ENCODE peak calls at places on chromosomes 3 and 15, in four cellular contexts. One of them, this sample, is unnamed.

GRCh38 chr3:106759686-106760085 is 617.6 kb upstream of the CCDC54 start:
- DNase-seq in GM12878: no peak
- DNase-seq in HepG2: no peak
- DNase-seq in K562: no peak
- DNase-seq in this sample: no peak

GRCh38 chr3:10155658-10156057 is 9.1 kb upstream of the IRAK2 start:
- DNase-seq in HepG2: no peak
- DNase-seq in GM12878: no peak
- DNase-seq in K562: no peak
- DNase-seq in this sample: no peak

GRCh38 chr15:62393196-62393595 is 228.1 kb upstream of the C2CD4B start:
- DNase-seq in GM12878: no peak
- DNase-seq in K562: no peak
- DNase-seq in HepG2: no peak
- DNase-seq in this sample: no peak

GRCh38 chr3:13650210-13651056 is 101.5 kb downstream of the FBLN2 start:
- DNase-seq in HepG2: peak
- DNase-seq in GM12878: no peak
- DNase-seq in K562: peak
- DNase-seq in this sample: peak

GRCh38 chr3:74847093-74847492 is 232.6 kb upstream of the CNTN3 start:
- DNase-seq in GM12878: no peak
- DNase-seq in K562: no peak
- DNase-seq in HepG2: no peak
- DNase-seq in this sample: no peak

GRCh38 chr15:89845305-89845893 is 30.7 kb upstream of the ANPEP start:
- DNase-seq in K562: no peak
- DNase-seq in GM12878: no peak
- DNase-seq in HepG2: peak
- DNase-seq in this sample: no peak

GRCh38 chr3:41726891-41727290 is 235.0 kb downstream of the ULK4 start:
- DNase-seq in K562: no peak
- DNase-seq in GM12878: no peak
- DNase-seq in HepG2: no peak
- DNase-seq in this sample: no peak

GRCh38 chr3:43785551-43785950 is 94.8 kb downstream of the ABHD5 start:
- DNase-seq in K562: no peak
- DNase-seq in GM12878: no peak
- DNase-seq in HepG2: no peak
- DNase-seq in this sample: no peak

GRCh38 chr3:135915206-135915605 is 50.3 kb upstream of the PPP2R3A start:
- DNase-seq in HepG2: no peak
- DNase-seq in K562: peak
- DNase-seq in GM12878: no peak
- DNase-seq in this sample: no peak

GRCh38 chr15:55552926-55553325 is 35.2 kb downstream of the PYGO1 start:
- DNase-seq in GM12878: no peak
- DNase-seq in HepG2: peak
- DNase-seq in K562: no peak
- DNase-seq in this sample: no peak

GRCh38 chr3:76586471-76586870 is 453.4 kb upstream of the ROBO2 start:
- DNase-seq in K562: no peak
- DNase-seq in HepG2: no peak
- DNase-seq in GM12878: no peak
- DNase-seq in this sample: no peak
- TF ChIP-seq TARDBP in K562: no peak
- TF ChIP-seq TARDBP in HepG2: no peak
- TF ChIP-seq TARDBP in GM12878: no peak
- TF ChIP-seq TARDBP in this sample: no peak

DNA sequence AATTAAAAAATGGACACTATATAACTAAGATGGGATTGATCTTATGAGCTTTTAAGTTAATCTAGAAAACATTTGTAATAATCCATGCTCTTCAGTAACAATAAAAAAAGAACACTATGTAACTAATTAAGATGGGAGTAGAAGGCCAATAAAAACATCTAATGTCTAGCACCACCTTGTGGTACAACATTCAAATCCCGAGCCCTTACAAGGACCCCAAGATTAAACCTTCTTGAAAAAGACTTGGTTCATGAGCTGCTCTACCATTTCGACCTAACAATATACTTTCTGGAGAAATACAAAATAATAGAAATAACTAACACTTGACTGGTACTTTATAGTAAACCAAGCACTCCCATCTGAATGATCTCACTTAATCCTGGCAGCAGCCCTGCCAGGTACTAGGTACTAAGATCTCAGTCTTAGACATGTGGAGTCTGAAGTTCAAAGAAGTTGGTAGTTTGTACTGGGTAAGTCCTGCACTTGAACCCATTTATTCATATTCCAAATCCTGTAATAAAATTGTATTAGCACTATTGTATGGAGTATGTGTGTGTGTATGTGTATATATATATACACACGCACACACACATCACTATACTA is 21.8 kb downstream of the METTL6 start:
- DNase-seq in K562: peak
- DNase-seq in GM12878: no peak
- DNase-seq in HepG2: peak
- DNase-seq in this sample: peak
- TF ChIP-seq TARDBP in K562: no peak
- TF ChIP-seq TARDBP in GM12878: no peak
- TF ChIP-seq TARDBP in HepG2: no peak
- TF ChIP-seq TARDBP in this sample: no peak

GRCh38 chr15:44289352-44289790 is 852 bp downstream of the GOLM2 start:
- DNase-seq in GM12878: no peak
- DNase-seq in K562: no peak
- DNase-seq in HepG2: no peak
- DNase-seq in this sample: no peak

DNA sequence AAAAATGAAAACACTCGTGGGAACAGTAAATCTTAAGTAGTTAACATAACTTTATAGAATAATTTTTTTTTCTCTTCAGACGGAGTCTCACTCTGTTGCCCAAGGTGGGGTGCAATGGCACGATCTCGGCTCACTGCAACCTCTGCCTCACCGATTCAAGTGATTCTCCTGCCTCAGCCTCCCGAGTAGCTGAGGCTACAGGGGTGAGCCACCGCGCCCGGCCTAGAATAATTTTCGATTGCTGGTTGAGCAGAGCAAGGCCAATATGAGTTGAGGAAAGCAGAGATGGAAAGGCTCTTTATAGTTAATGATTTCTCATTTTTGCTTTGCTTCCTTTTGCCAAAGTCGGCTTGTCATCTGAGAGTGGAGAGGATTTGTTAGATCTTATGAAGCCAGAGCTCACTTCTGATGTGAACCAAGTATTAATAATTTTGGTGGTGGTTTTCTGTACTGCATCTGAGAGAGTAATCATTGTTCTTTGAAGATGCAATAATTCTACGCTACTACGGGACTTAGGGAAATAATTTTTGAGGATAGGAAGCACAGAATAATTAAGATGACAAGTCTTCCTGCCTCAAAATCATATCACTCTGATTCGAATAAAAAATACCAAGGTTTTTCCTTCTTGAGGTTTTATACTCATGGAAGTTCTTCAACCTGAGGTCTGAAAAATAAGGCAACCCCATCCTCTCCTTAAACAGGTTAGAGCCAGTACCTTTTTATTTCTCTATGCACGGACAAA is 1.5 kb upstream of the GOLM2 start:
- DNase-seq in GM12878: no peak
- DNase-seq in HepG2: no peak
- DNase-seq in K562: no peak
- DNase-seq in this sample: no peak
- TF ChIP-seq TARDBP in GM12878: no peak
- TF ChIP-seq TARDBP in HepG2: no peak
- TF ChIP-seq TARDBP in K562: no peak
- TF ChIP-seq TARDBP in this sample: no peak

DNA sequence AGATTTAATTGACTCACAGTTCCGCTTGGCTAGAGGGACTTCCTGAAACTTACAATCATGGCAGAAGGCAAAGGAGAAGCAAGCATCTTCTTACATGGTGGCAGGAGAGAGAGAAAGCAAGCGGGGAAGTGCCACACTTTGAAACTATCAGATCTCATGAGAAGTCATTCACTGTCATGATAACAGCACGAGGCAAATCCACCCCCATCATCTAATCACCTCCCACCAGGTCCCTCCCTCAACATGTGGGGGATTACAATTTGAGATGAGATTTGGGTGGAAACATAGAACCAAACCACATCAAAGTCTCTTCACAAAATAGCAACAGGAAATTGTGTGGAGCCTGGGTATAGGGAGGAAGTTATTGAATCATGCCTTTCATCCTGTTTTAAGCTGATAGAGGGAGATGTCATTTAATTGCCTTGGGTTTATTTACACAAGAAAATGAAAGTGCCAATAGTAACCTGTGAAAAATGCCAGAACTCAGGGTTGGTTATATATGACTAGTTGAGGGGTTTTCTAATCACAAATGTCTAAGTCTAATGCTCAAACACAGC is 624.8 kb upstream of the LMCD1 start:
- DNase-seq in HepG2: no peak
- DNase-seq in GM12878: no peak
- DNase-seq in K562: no peak
- DNase-seq in this sample: no peak
- TF ChIP-seq TARDBP in HepG2: no peak
- TF ChIP-seq TARDBP in GM12878: no peak
- TF ChIP-seq TARDBP in K562: no peak
- TF ChIP-seq TARDBP in this sample: no peak

GRCh38 chr3:183537295-183537730 is 18.2 kb downstream of the KLHL6 start:
- DNase-seq in GM12878: no peak
- DNase-seq in HepG2: no peak
- DNase-seq in K562: no peak
- DNase-seq in this sample: no peak
- TF ChIP-seq TARDBP in GM12878: no peak
- TF ChIP-seq TARDBP in HepG2: no peak
- TF ChIP-seq TARDBP in K562: no peak
- TF ChIP-seq TARDBP in this sample: no peak

This sample was measured in HEK293T.